ENCODE peak calls at places on chromosomes 7 and 10, in ten cellular contexts. One of them, this sample, is unnamed.

GRCh38 chr7:139645572-139646523 is 122.4 kb downstream of the CLEC2L start:
- DNase-seq in upper lobe of right lung: peak
- DNase-seq in AG04449: no peak
- DNase-seq in AG09309: peak
- DNase-seq in GM12865: peak
- DNase-seq in neuronal stem cell: peak
- DNase-seq in keratinocyte: no peak
- DNase-seq in A673: peak
- DNase-seq in AG04450: peak
- DNase-seq in CD8-positive, alpha-beta T cell: peak
- DNase-seq in this sample: peak

GRCh38 chr10:30170814-30171213 is 111.4 kb upstream of the JCAD start:
- DNase-seq in A673: no peak
- DNase-seq in upper lobe of right lung: no peak
- DNase-seq in GM12865: no peak
- DNase-seq in keratinocyte: no peak
- DNase-seq in AG04450: no peak
- DNase-seq in neuronal stem cell: no peak
- DNase-seq in AG09309: peak
- DNase-seq in AG04449: no peak
- DNase-seq in CD8-positive, alpha-beta T cell: no peak
- DNase-seq in this sample: no peak

GRCh38 chr10:19815478-19816419 is 483 bp upstream of the PLXDC2 start:
- DNase-seq in AG04450: peak
- DNase-seq in neuronal stem cell: peak
- DNase-seq in A673: peak
- DNase-seq in AG04449: no peak
- DNase-seq in AG09309: no peak
- DNase-seq in GM12865: no peak
- DNase-seq in keratinocyte: no peak
- DNase-seq in CD8-positive, alpha-beta T cell: no peak
- DNase-seq in upper lobe of right lung: peak
- DNase-seq in this sample: peak

GRCh38 chr7:154649434-154649833 is 353.5 kb downstream of the PAXIP1 start:
- DNase-seq in AG04449: no peak
- DNase-seq in keratinocyte: no peak
- DNase-seq in neuronal stem cell: no peak
- DNase-seq in AG09309: no peak
- DNase-seq in AG04450: no peak
- DNase-seq in CD8-positive, alpha-beta T cell: no peak
- DNase-seq in A673: no peak
- DNase-seq in upper lobe of right lung: no peak
- DNase-seq in GM12865: no peak
- DNase-seq in this sample: no peak

GRCh38 chr7:131016230-131016629 is 282.2 kb upstream of the KLF14 start:
- DNase-seq in AG04450: no peak
- DNase-seq in AG09309: no peak
- DNase-seq in keratinocyte: no peak
- DNase-seq in A673: no peak
- DNase-seq in GM12865: no peak
- DNase-seq in CD8-positive, alpha-beta T cell: no peak
- DNase-seq in upper lobe of right lung: no peak
- DNase-seq in AG04449: no peak
- DNase-seq in neuronal stem cell: no peak
- DNase-seq in this sample: no peak

GRCh38 chr10:12027539-12027938 is 15.1 kb downstream of the UPF2 start:
- DNase-seq in neuronal stem cell: no peak
- DNase-seq in AG09309: no peak
- DNase-seq in upper lobe of right lung: no peak
- DNase-seq in AG04450: no peak
- DNase-seq in AG04449: no peak
- DNase-seq in keratinocyte: no peak
- DNase-seq in A673: no peak
- DNase-seq in CD8-positive, alpha-beta T cell: no peak
- DNase-seq in GM12865: peak
- DNase-seq in this sample: no peak

GRCh38 chr7:29115753-29116152 is 30.6 kb downstream of the CPVL start:
- DNase-seq in A673: no peak
- DNase-seq in AG09309: no peak
- DNase-seq in AG04450: no peak
- DNase-seq in GM12865: no peak
- DNase-seq in AG04449: no peak
- DNase-seq in CD8-positive, alpha-beta T cell: no peak
- DNase-seq in upper lobe of right lung: no peak
- DNase-seq in neuronal stem cell: no peak
- DNase-seq in keratinocyte: no peak
- DNase-seq in this sample: no peak

GRCh38 chr10:131094406-131095108 is 217.0 kb downstream of the TCERG1L start:
- DNase-seq in keratinocyte: no peak
- DNase-seq in AG09309: no peak
- DNase-seq in GM12865: no peak
- DNase-seq in A673: no peak
- DNase-seq in upper lobe of right lung: no peak
- DNase-seq in neuronal stem cell: no peak
- DNase-seq in AG04450: no peak
- DNase-seq in CD8-positive, alpha-beta T cell: no peak
- DNase-seq in AG04449: no peak
- DNase-seq in this sample: no peak

GRCh38 chr10:59155556-59155955 is 20.9 kb upstream of the PHYHIPL start:
- DNase-seq in keratinocyte: no peak
- DNase-seq in upper lobe of right lung: no peak
- DNase-seq in AG09309: no peak
- DNase-seq in CD8-positive, alpha-beta T cell: no peak
- DNase-seq in neuronal stem cell: no peak
- DNase-seq in AG04449: no peak
- DNase-seq in AG04450: no peak
- DNase-seq in GM12865: no peak
- DNase-seq in A673: no peak
- DNase-seq in this sample: no peak

GRCh38 chr10:122786269-122786668 is 59.4 kb downstream of the CUZD1 start:
- DNase-seq in GM12865: peak
- DNase-seq in CD8-positive, alpha-beta T cell: no peak
- DNase-seq in upper lobe of right lung: no peak
- DNase-seq in AG09309: no peak
- DNase-seq in AG04450: no peak
- DNase-seq in A673: peak
- DNase-seq in keratinocyte: no peak
- DNase-seq in neuronal stem cell: peak
- DNase-seq in AG04449: no peak
- DNase-seq in this sample: peak

GRCh38 chr7:45710271-45711160 is 136.3 kb downstream of the ADCY1 start:
- DNase-seq in neuronal stem cell: no peak
- DNase-seq in AG04450: no peak
- DNase-seq in A673: no peak
- DNase-seq in AG09309: no peak
- DNase-seq in AG04449: no peak
- DNase-seq in upper lobe of right lung: peak
- DNase-seq in GM12865: no peak
- DNase-seq in keratinocyte: no peak
- DNase-seq in CD8-positive, alpha-beta T cell: no peak
- DNase-seq in this sample: no peak

GRCh38 chr7:41492603-41493002 is 210.3 kb downstream of the INHBA start:
- DNase-seq in AG04449: no peak
- DNase-seq in neuronal stem cell: no peak
- DNase-seq in keratinocyte: no peak
- DNase-seq in AG04450: no peak
- DNase-seq in CD8-positive, alpha-beta T cell: no peak
- DNase-seq in A673: no peak
- DNase-seq in upper lobe of right lung: no peak
- DNase-seq in GM12865: no peak
- DNase-seq in AG09309: no peak
- DNase-seq in this sample: no peak

GRCh38 chr7:115274-115911 is 77.0 kb upstream of the FAM20C start:
- DNase-seq in CD8-positive, alpha-beta T cell: no peak
- DNase-seq in AG04450: no peak
- DNase-seq in neuronal stem cell: no peak
- DNase-seq in AG04449: no peak
- DNase-seq in upper lobe of right lung: peak
- DNase-seq in A673: no peak
- DNase-seq in keratinocyte: no peak
- DNase-seq in AG09309: no peak
- DNase-seq in GM12865: no peak
- DNase-seq in this sample: peak

GRCh38 chr7:90411510-90411909 is 8.2 kb downstream of the CLDN12 start:
- DNase-seq in CD8-positive, alpha-beta T cell: no peak
- DNase-seq in AG04449: no peak
- DNase-seq in AG04450: no peak
- DNase-seq in upper lobe of right lung: no peak
- DNase-seq in keratinocyte: no peak
- DNase-seq in GM12865: no peak
- DNase-seq in AG09309: no peak
- DNase-seq in neuronal stem cell: no peak
- DNase-seq in A673: no peak
- DNase-seq in this sample: no peak

GRCh38 chr10:58976254-58976653 is 200.2 kb upstream of the PHYHIPL start:
- DNase-seq in A673: no peak
- DNase-seq in AG04449: no peak
- DNase-seq in CD8-positive, alpha-beta T cell: no peak
- DNase-seq in AG09309: no peak
- DNase-seq in GM12865: no peak
- DNase-seq in neuronal stem cell: no peak
- DNase-seq in keratinocyte: no peak
- DNase-seq in AG04450: no peak
- DNase-seq in upper lobe of right lung: no peak
- DNase-seq in this sample: no peak

GRCh38 chr7:158140538-158141220 is 446.9 kb downstream of the PTPRN2 start:
- DNase-seq in AG04449: no peak
- DNase-seq in keratinocyte: no peak
- DNase-seq in upper lobe of right lung: no peak
- DNase-seq in CD8-positive, alpha-beta T cell: no peak
- DNase-seq in AG04450: no peak
- DNase-seq in neuronal stem cell: no peak
- DNase-seq in A673: no peak
- DNase-seq in AG09309: no peak
- DNase-seq in GM12865: no peak
- DNase-seq in this sample: no peak
- H3K4me3 ChIP-seq in AG04449: no peak
- H3K4me3 ChIP-seq in keratinocyte: no peak
- H3K4me3 ChIP-seq in upper lobe of right lung: no peak
- H3K4me3 ChIP-seq in CD8-positive, alpha-beta T cell: no peak
- H3K4me3 ChIP-seq in AG04450: no peak
- H3K4me3 ChIP-seq in neuronal stem cell: no peak
- H3K4me3 ChIP-seq in A673: no peak
- H3K4me3 ChIP-seq in AG09309: no peak
- H3K4me3 ChIP-seq in GM12865: no peak
- H3K4me3 ChIP-seq in this sample: no peak

DNA sequence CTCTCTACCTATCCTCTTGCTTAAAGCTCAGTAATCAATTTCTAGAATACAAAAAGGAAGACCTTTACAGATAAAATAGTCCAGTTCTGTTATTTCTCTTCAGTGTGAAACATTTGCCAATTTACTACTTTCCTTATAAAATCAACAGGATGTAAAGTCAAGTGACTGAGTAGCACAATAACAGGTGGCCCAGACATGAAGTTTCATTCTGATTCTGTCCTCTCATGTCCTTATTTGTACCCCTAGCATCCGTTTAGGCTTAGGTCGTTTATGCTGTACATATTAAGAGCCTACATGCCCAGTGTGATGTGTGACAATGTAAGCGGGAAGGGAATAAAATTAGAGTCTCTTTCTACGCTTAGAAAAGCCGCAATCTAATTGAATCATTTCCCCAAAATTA is 29.2 kb downstream of the EPC1 start:
- DNase-seq in GM12865: peak
- DNase-seq in upper lobe of right lung: no peak
- DNase-seq in keratinocyte: no peak
- DNase-seq in AG09309: no peak
- DNase-seq in AG04450: no peak
- DNase-seq in AG04449: no peak
- DNase-seq in CD8-positive, alpha-beta T cell: no peak
- DNase-seq in A673: peak
- DNase-seq in neuronal stem cell: no peak
- DNase-seq in this sample: no peak
- H3K4me3 ChIP-seq in GM12865: peak
- H3K4me3 ChIP-seq in upper lobe of right lung: no peak
- H3K4me3 ChIP-seq in keratinocyte: no peak
- H3K4me3 ChIP-seq in AG09309: no peak
- H3K4me3 ChIP-seq in AG04450: no peak
- H3K4me3 ChIP-seq in AG04449: no peak
- H3K4me3 ChIP-seq in CD8-positive, alpha-beta T cell: no peak
- H3K4me3 ChIP-seq in A673: no peak
- H3K4me3 ChIP-seq in neuronal stem cell: no peak
- H3K4me3 ChIP-seq in this sample: no peak

DNA sequence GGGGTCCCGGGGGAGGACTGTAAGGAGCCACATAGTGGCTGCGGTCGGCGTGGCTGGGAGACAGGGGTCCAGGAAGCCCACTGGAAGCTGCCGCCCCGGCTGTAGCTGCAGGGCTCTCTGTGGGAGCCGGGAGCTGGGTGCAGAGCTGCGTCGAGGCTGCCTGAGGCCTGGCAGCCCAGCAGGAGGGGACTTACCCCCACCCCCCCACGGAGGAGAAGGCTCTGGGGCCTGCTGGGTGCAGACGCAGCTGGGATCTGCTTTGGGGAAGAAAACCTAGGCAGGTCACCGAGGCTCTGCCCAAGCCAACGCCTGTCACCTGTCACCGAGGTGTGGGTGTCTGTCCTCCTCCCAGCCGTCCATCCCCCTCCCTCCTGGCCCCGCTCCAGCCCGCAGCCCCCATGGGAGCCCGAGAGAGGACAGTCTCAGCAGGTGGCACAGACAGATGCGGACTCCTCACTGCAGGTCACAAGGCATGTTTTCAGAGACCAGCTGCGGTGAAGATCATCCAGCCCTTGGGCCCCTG is 25.2 kb downstream of the PWWP2B start:
- DNase-seq in CD8-positive, alpha-beta T cell: no peak
- DNase-seq in keratinocyte: no peak
- DNase-seq in AG04449: no peak
- DNase-seq in AG09309: no peak
- DNase-seq in A673: no peak
- DNase-seq in neuronal stem cell: no peak
- DNase-seq in AG04450: no peak
- DNase-seq in upper lobe of right lung: no peak
- DNase-seq in GM12865: no peak
- DNase-seq in this sample: peak
- H3K4me3 ChIP-seq in CD8-positive, alpha-beta T cell: no peak
- H3K4me3 ChIP-seq in keratinocyte: no peak
- H3K4me3 ChIP-seq in AG04449: no peak
- H3K4me3 ChIP-seq in AG09309: no peak
- H3K4me3 ChIP-seq in A673: no peak
- H3K4me3 ChIP-seq in neuronal stem cell: no peak
- H3K4me3 ChIP-seq in AG04450: no peak
- H3K4me3 ChIP-seq in upper lobe of right lung: no peak
- H3K4me3 ChIP-seq in GM12865: no peak
- H3K4me3 ChIP-seq in this sample: peak

DNA sequence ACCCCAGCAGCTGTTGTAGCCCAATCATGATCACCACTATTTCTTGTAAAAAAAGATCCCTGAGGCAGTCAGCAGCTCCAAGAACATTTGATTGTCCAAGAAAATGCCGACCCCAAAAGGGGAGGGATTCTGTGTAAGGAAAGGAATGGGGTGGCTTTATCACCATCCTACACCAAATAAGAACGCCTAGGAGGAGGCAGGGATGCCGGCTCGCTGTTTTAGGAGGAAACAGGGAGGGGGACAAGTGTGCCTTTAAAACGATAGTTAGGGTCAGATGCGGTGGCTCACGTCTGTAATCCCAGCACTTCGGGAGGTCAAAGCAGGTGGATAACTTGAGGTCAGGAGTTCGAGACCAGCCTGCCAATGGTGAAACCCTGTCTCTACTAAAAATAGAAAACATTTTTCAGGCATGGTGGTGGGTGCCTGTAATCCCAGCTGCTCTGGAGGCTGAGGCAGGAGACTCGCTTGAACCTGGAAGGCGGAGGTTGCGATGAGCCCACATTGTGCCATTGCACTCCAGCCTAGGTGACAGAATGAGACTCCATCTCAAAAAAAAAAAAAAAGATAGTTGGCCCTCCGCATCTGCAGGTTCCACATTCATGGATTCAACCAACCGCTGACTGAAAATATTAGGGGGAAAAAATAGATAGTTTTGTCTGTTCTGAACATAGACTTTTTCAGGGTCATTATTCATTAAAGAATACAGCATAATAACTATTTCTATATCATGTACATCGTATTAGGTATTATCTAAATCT is 63.6 kb downstream of the PDIA4 start:
- DNase-seq in neuronal stem cell: no peak
- DNase-seq in AG04450: no peak
- DNase-seq in GM12865: no peak
- DNase-seq in upper lobe of right lung: no peak
- DNase-seq in A673: no peak
- DNase-seq in AG09309: no peak
- DNase-seq in keratinocyte: no peak
- DNase-seq in CD8-positive, alpha-beta T cell: no peak
- DNase-seq in AG04449: no peak
- DNase-seq in this sample: peak
- H3K4me3 ChIP-seq in neuronal stem cell: peak
- H3K4me3 ChIP-seq in AG04450: peak
- H3K4me3 ChIP-seq in GM12865: no peak
- H3K4me3 ChIP-seq in upper lobe of right lung: peak
- H3K4me3 ChIP-seq in A673: no peak
- H3K4me3 ChIP-seq in AG09309: no peak
- H3K4me3 ChIP-seq in keratinocyte: no peak
- H3K4me3 ChIP-seq in CD8-positive, alpha-beta T cell: no peak
- H3K4me3 ChIP-seq in AG04449: no peak
- H3K4me3 ChIP-seq in this sample: no peak